ENCODE peak calls at places on chromosomes 6 and 20, in six cellular contexts. A, B, Y, C, N and Z are unnamed samples.

GRCh38 chr20:1033751-1034419 is 31.8 kb upstream of the RSPO4 start:
- DNase-seq in A (no peak), C (no peak), N (no peak), Y (no peak), B (no peak), Z (peak)

GRCh38 chr20:34607066-34607465 is 48.5 kb downstream of the MAP1LC3A start:
- DNase-seq in C (no peak), A (no peak), B (no peak), N (no peak), Y (no peak), Z (no peak)

GRCh38 chr6:74979065-74979766 is 226.6 kb downstream of the COL12A1 start:
- DNase-seq in N (no peak), Y (no peak), C (no peak), B (no peak), A (no peak), Z (no peak)

GRCh38 chr6:28922841-28923317 is 906 bp downstream of the TRIM27 start:
- DNase-seq in N (peak), B (peak), A (peak), C (peak), Y (peak), Z (peak)

GRCh38 chr20:60974022-60974421 is 278.0 kb upstream of the CDH4 start:
- DNase-seq in C (no peak), Y (no peak), A (no peak), N (no peak), B (peak), Z (no peak)

GRCh38 chr6:2799936-2800527 is 34.8 kb downstream of the WRNIP1 start:
- DNase-seq in Y (no peak), N (no peak), B (no peak), C (no peak), A (no peak), Z (no peak)

GRCh38 chr6:112337209-112337638 is 9.9 kb upstream of the RFPL4B start:
- DNase-seq in A (no peak), N (no peak), Y (peak), B (peak), C (peak), Z (no peak)

GRCh38 chr6:27761391-27761790 is 150.8 kb downstream of the OR2B2 start:
- DNase-seq in Y (no peak), B (peak), N (peak), C (peak), A (peak), Z (no peak)

GRCh38 chr6:25138697-25139051 is 140.5 kb upstream of the CARMIL1 start:
- DNase-seq in C (peak), A (peak), B (no peak), Y (peak), N (no peak), Z (peak)

GRCh38 chr6:82902290-82902689 is 163.4 kb downstream of the UBE3D start:
- DNase-seq in A (no peak), C (no peak), Y (no peak), N (no peak), B (no peak), Z (no peak)

GRCh38 chr6:167735498-167736201 is 91.1 kb upstream of the AFDN start:
- DNase-seq in C (no peak), A (no peak), N (no peak), Y (no peak), B (peak), Z (no peak)

GRCh38 chr6:6008114-6008647 is 1.5 kb upstream of the NRN1 start:
- DNase-seq in N (no peak), B (no peak), C (peak), A (no peak), Y (no peak), Z (peak)

GRCh38 chr6:137202078-137202477 is 17.1 kb downstream of the IFNGR1 start:
- DNase-seq in N (no peak), B (no peak), Y (no peak), C (no peak), A (no peak), Z (no peak)

GRCh38 chr20:7159903-7160302 is 392.4 kb downstream of the BMP2 start:
- DNase-seq in Y (no peak), N (no peak), C (no peak), A (no peak), B (no peak), Z (no peak)

GRCh38 chr20:17083738-17084137 is 143.1 kb upstream of the PCSK2 start:
- DNase-seq in C (peak), N (no peak), B (no peak), A (no peak), Y (no peak), Z (no peak)